ENCODE peak calls at places on chromosomes 12 and 14, in seven cellular contexts. T is left ventricle myocardium superior, Q is AG10803, K is amniotic epithelial cell, W is OCI-LY7, U is NCI-H774, P is Daoy. Y is an unnamed sample.

GRCh38 chr12:16605666-16606116 is 271 bp downstream of the LMO3 start:
- DNase-seq in T (peak; percentile 36), Q (peak; percentile 11), K (peak; percentile 50), W (peak; percentile 64), U (peak; percentile 77), P (peak; percentile 45), Y (no peak)

GRCh38 chr14:92686763-92687427 is 61.5 kb downstream of the LGMN start:
- DNase-seq in T (peak; percentile 90), Q (peak; percentile 54), K (peak; percentile 29), W (peak; percentile 43), U (peak; percentile 68), P (peak; percentile 84), Y (peak; percentile 63)

GRCh38 chr12:24838531-24838950 is 110.4 kb downstream of the BCAT1 start:
- DNase-seq in T (peak; percentile 31), Q (peak; percentile 99), K (peak; percentile 100), W (no peak), U (no peak), P (no peak), Y (no peak)

GRCh38 chr12:75727577-75727976 is 216.2 kb upstream of the KRR1 start:
- DNase-seq in T (no peak), Q (no peak), K (peak; percentile 21), W (no peak), U (no peak), P (no peak), Y (no peak)

GRCh38 chr12:79274571-79275064 is 410.0 kb downstream of the SYT1 start:
- DNase-seq in T (no peak), Q (peak; percentile 4), K (no peak), W (no peak), U (peak; percentile 10), P (no peak), Y (no peak)

GRCh38 chr12:15613981-15614380 is 175.2 kb downstream of the EPS8 start:
- DNase-seq in T (no peak), Q (peak; percentile 89), K (no peak), W (no peak), U (no peak), P (no peak), Y (no peak)

GRCh38 chr14:101078892-101079221 is 175.3 kb upstream of the RTL1 start:
- DNase-seq in T (no peak), Q (no peak), K (no peak), W (no peak), U (no peak), P (no peak), Y (no peak)

GRCh38 chr12:132196873-132197390 is 52.7 kb downstream of the NOC4L start:
- DNase-seq in T (no peak), Q (no peak), K (no peak), W (no peak), U (no peak), P (no peak), Y (no peak)

GRCh38 chr12:47736877-47737676 is 11.8 kb upstream of the ENDOU start:
- DNase-seq in T (peak; percentile 94), Q (peak; percentile 90), K (peak; percentile 58), W (no peak), U (no peak), P (no peak), Y (no peak)

GRCh38 chr14:104773505-104774452 is 20.8 kb downstream of the SIVA1 start:
- DNase-seq in T (no peak), Q (no peak), K (no peak), W (no peak), U (no peak), P (no peak), Y (no peak)

GRCh38 chr14:89356927-89357326 is 60.1 kb downstream of the FOXN3 start:
- DNase-seq in T (no peak), Q (no peak), K (no peak), W (no peak), U (no peak), P (no peak), Y (no peak)

GRCh38 chr12:113154351-113154973 is 4.9 kb downstream of the CFAP73 start:
- DNase-seq in T (no peak), Q (peak; percentile 20), K (no peak), W (peak; percentile 86), U (peak; percentile 46), P (peak; percentile 51), Y (peak; percentile 36)

GRCh38 chr14:99155173-99155777 is 116.7 kb downstream of the BCL11B start:
- DNase-seq in T (no peak), Q (peak; percentile 48), K (no peak), W (no peak), U (no peak), P (no peak), Y (no peak)

GRCh38 chr12:75208851-75209781 is 523 bp downstream of the KCNC2 start:
- DNase-seq in T (no peak), Q (peak; percentile 10), K (peak; percentile 46), W (no peak), U (peak; percentile 85), P (peak; percentile 43), Y (no peak)

GRCh38 chr12:70756791-70757190 is 119.6 kb upstream of the PTPRB start:
- DNase-seq in T (no peak), Q (no peak), K (no peak), W (no peak), U (peak; percentile 11), P (no peak), Y (no peak)

GRCh38 chr14:67722293-67722692 is 20.6 kb downstream of the RDH12 start:
- DNase-seq in T (peak; percentile 85), Q (peak; percentile 47), K (peak; percentile 51), W (no peak), U (no peak), P (peak; percentile 11), Y (no peak)

GRCh38 chr14:99619873-99620834 is 16.1 kb upstream of the CCDC85C start:
- DNase-seq in T (no peak), Q (peak; percentile 53), K (no peak), W (no peak), U (no peak), P (peak; percentile 87), Y (no peak)

GRCh38 chr14:100825691-100826331 is at the start of gene MEG3:
- DNase-seq in T (peak; percentile 64), Q (peak; percentile 82), K (peak; percentile 74), W (no peak), U (no peak), P (peak; percentile 73), Y (no peak)

GRCh38 chr12:128808651-128809050 is 15.1 kb downstream of the SLC15A4 start:
- DNase-seq in T (no peak), Q (no peak), K (no peak), W (no peak), U (no peak), P (no peak), Y (no peak)

GRCh38 chr12:109559601-109560000 is 13.7 kb downstream of the MMAB start:
- DNase-seq in T (no peak), Q (no peak), K (no peak), W (no peak), U (no peak), P (no peak), Y (no peak)

GRCh38 chr12:100359822-100360221 is 2.9 kb downstream of the SLC17A8 start:
- DNase-seq in T (no peak), Q (peak; percentile 11), K (peak; percentile 17), W (no peak), U (no peak), P (peak; percentile 30), Y (no peak)

GRCh38 chr12:108394196-108394595 is 55.1 kb upstream of the CMKLR1 start:
- DNase-seq in T (peak; percentile 58), Q (peak; percentile 78), K (no peak), W (no peak), U (no peak), P (no peak), Y (no peak)

GRCh38 chr14:91185721-91186120 is 58.8 kb downstream of the GPR68 start:
- DNase-seq in T (no peak), Q (peak; percentile 78), K (peak; percentile 14), W (no peak), U (no peak), P (no peak), Y (no peak)

GRCh38 chr14:59707778-59708635 is 131.4 kb upstream of the CCDC175 start:
- DNase-seq in T (no peak), Q (no peak), K (peak; percentile 69), W (no peak), U (no peak), P (no peak), Y (peak; percentile 21)

GRCh38 chr12:26555139-26555538 is 277.9 kb downstream of the ITPR2 start:
- DNase-seq in T (no peak), Q (peak; percentile 4), K (peak; percentile 59), W (no peak), U (no peak), P (peak; percentile 9), Y (no peak)

GRCh38 chr14:76715102-76715926 is 46.0 kb upstream of the VASH1 start:
- DNase-seq in T (no peak), Q (peak; percentile 14), K (peak; percentile 71), W (no peak), U (no peak), P (no peak), Y (no peak)

GRCh38 chr12:63978519-63978918 is 134.0 kb downstream of the SRGAP1 start:
- DNase-seq in T (no peak), Q (peak; percentile 79), K (peak; percentile 90), W (no peak), U (no peak), P (peak; percentile 33), Y (no peak)

GRCh38 chr12:119180380-119181040 is 1.8 kb downstream of the HSPB8 start:
- DNase-seq in T (peak; percentile 64), Q (peak; percentile 74), K (peak; percentile 61), W (no peak), U (no peak), P (peak; percentile 75), Y (no peak)

GRCh38 chr14:66092748-66093147 is 393.4 kb upstream of the CCDC196 start:
- DNase-seq in T (no peak), Q (no peak), K (no peak), W (no peak), U (no peak), P (no peak), Y (no peak)

GRCh38 chr14:37587881-37588666 is 7.0 kb downstream of the FOXA1 start:
- DNase-seq in T (no peak), Q (no peak), K (no peak), W (no peak), U (no peak), P (peak; percentile 60), Y (no peak)

GRCh38 chr12:82973601-82974000 is 286.9 kb downstream of the TMTC2 start:
- DNase-seq in T (no peak), Q (no peak), K (no peak), W (no peak), U (no peak), P (no peak), Y (no peak)

GRCh38 chr14:56855891-56856461 is 45.7 kb upstream of the OTX2 start:
- DNase-seq in T (no peak), Q (no peak), K (no peak), W (no peak), U (peak; percentile 31), P (peak; percentile 29), Y (peak; percentile 58)

GRCh38 chr12:124551268-124552144 is 15.9 kb downstream of the NCOR2 start:
- DNase-seq in T (peak; percentile 78), Q (no peak), K (no peak), W (no peak), U (no peak), P (peak; percentile 72), Y (peak; percentile 48)

GRCh38 chr12:120190386-120190785 is 4.1 kb downstream of the GCN1 start:
- DNase-seq in T (no peak), Q (no peak), K (no peak), W (no peak), U (no peak), P (no peak), Y (no peak)

GRCh38 chr14:93096923-93097322 is 18.8 kb downstream of the ITPK1 start:
- DNase-seq in T (peak; percentile 83), Q (no peak), K (no peak), W (no peak), U (no peak), P (no peak), Y (no peak)

GRCh38 chr14:51445001-51445390 is 204.9 kb downstream of the TMX1 start:
- DNase-seq in T (no peak), Q (no peak), K (no peak), W (no peak), U (no peak), P (no peak), Y (no peak)